ENCODE peak calls at places on chromosomes 1 and 21, in seven cellular contexts. C is tibial nerve, X is A549, Z is NB4, B is heart left ventricle, O is HCT116, Y is uterus. A is an unnamed sample.

GRCh38 chr1:245805503-245805902 is 650.7 kb downstream of the KIF26B start:
- DNase-seq in O (no peak), Y (no peak), Z (no peak), C (no peak), X (no peak), B (no peak), A (no peak)

GRCh38 chr1:29236743-29236992 is 346 bp downstream of the PTPRU start:
- DNase-seq in B (no peak), O (no peak), Z (no peak), Y (peak), C (no peak), X (peak), A (no peak)

GRCh38 chr21:45408811-45409261 is 3.9 kb downstream of the COL18A1 start:
- DNase-seq in Z (no peak), C (no peak), B (peak), Y (no peak), X (no peak), O (no peak), A (no peak)

GRCh38 chr1:75791022-75791421 is 5.0 kb downstream of the RABGGTB start:
- DNase-seq in C (no peak), O (no peak), Z (no peak), X (no peak), B (no peak), Y (no peak), A (no peak)

GRCh38 chr1:33126411-33127000 is 45.6 kb downstream of the AZIN2 start:
- DNase-seq in X (no peak), O (no peak), Z (no peak), Y (no peak), B (no peak), C (no peak), A (no peak)

GRCh38 chr1:89781494-89782126 is 39.2 kb upstream of the LRRC8D start:
- DNase-seq in Y (no peak), C (no peak), X (no peak), Z (no peak), O (no peak), B (no peak), A (no peak)

GRCh38 chr1:244664353-244664752 is 11.4 kb downstream of the DESI2 start:
- DNase-seq in O (no peak), C (no peak), X (no peak), Y (no peak), Z (no peak), B (no peak), A (no peak)

GRCh38 chr1:162612606-162613400 is 19.5 kb upstream of the DDR2 start:
- DNase-seq in O (no peak), B (no peak), Y (peak), X (no peak), C (peak), Z (peak), A (no peak)

GRCh38 chr1:15836772-15837669 is 10.5 kb upstream of the SPEN start:
- DNase-seq in C (no peak), X (no peak), Y (peak), O (no peak), B (peak), Z (peak), A (no peak)

GRCh38 chr1:201673912-201674311 is 135.0 kb downstream of the NAV1 start:
- DNase-seq in O (no peak), C (no peak), Y (no peak), X (no peak), Z (no peak), B (no peak), A (no peak)

GRCh38 chr1:229156819-229157218 is 114.1 kb upstream of the RAB4A start:
- DNase-seq in Z (peak), O (peak), X (peak), C (peak), B (no peak), Y (no peak), A (no peak)

GRCh38 chr1:39692152-39693064 is 1.2 kb upstream of the HPCAL4 start:
- DNase-seq in B (no peak), Y (no peak), Z (no peak), X (no peak), C (no peak), O (no peak), A (no peak)

GRCh38 chr1:180257028-180257386 is 26.9 kb downstream of the LHX4 start:
- DNase-seq in Y (no peak), Z (no peak), O (no peak), X (no peak), B (no peak), C (no peak), A (no peak)

GRCh38 chr1:177567393-177567792 is 396.6 kb downstream of the BRINP2 start:
- DNase-seq in C (no peak), X (peak), B (no peak), Z (peak), O (peak), Y (no peak), A (no peak)

GRCh38 chr1:208083016-208083714 is 161.0 kb downstream of the PLXNA2 start:
- DNase-seq in B (no peak), C (no peak), Y (no peak), X (no peak), O (no peak), Z (no peak), A (no peak)

GRCh38 chr1:2791027-2791760 is 10.3 kb downstream of the TTC34 start:
- DNase-seq in Z (no peak), Y (no peak), B (no peak), C (no peak), X (no peak), O (no peak), A (no peak)

GRCh38 chr1:58794585-58794984 is 10.7 kb upstream of the JUN start:
- DNase-seq in C (no peak), O (no peak), Z (no peak), B (no peak), Y (no peak), X (no peak), A (no peak)

GRCh38 chr1:78055565-78056132 is 9.9 kb downstream of the GIPC2 start:
- DNase-seq in Z (no peak), C (no peak), O (no peak), B (no peak), X (no peak), Y (no peak), A (no peak)

GRCh38 chr1:114342376-114342775 is 168.6 kb downstream of the TRIM33 start:
- DNase-seq in Z (peak), Y (no peak), B (no peak), X (no peak), C (no peak), O (no peak), A (no peak)

GRCh38 chr1:87044840-87045239 is 130.4 kb downstream of the HS2ST1 start:
- DNase-seq in C (no peak), Y (no peak), X (no peak), O (no peak), Z (no peak), B (no peak), A (no peak)

GRCh38 chr1:102071451-102071850 is 74.7 kb upstream of the OLFM3 start:
- DNase-seq in B (no peak), Z (no peak), X (no peak), C (no peak), O (no peak), Y (no peak), A (no peak)

GRCh38 chr1:9256332-9256731 is 21.8 kb downstream of the H6PD start:
- DNase-seq in B (no peak), O (no peak), X (no peak), C (no peak), Z (no peak), Y (no peak), A (no peak)

GRCh38 chr1:204760350-204761134 is 75.0 kb upstream of the LRRN2 start:
- DNase-seq in Y (no peak), X (no peak), B (no peak), Z (peak), C (no peak), O (no peak), A (no peak)

GRCh38 chr1:196734006-196734405 is 40.6 kb upstream of the CFHR3 start:
- DNase-seq in C (no peak), B (no peak), Z (no peak), O (no peak), X (no peak), Y (no peak), A (no peak)

GRCh38 chr21:37366488-37367300 is at the start of gene DYRK1A:
- DNase-seq in O (peak), C (peak), B (peak), Y (peak), X (peak), Z (peak), A (peak)
- TF ChIP-seq POLR2A in O (peak), C (peak), B (peak), Y (peak), X (peak), Z (peak), A (peak)

GRCh38 chr1:108194051-108194450 is 6.1 kb downstream of the SLC25A24 start:
- DNase-seq in X (no peak), Z (peak), Y (no peak), C (no peak), B (no peak), O (no peak), A (no peak)

GRCh38 chr1:108201682-108202081 is 1.5 kb upstream of the SLC25A24 start:
- DNase-seq in O (no peak), B (no peak), X (no peak), Z (no peak), C (no peak), Y (no peak), A (no peak)

GRCh38 chr1:108199231-108199657 is 899 bp downstream of the SLC25A24 start:
- DNase-seq in O (peak), Z (peak), C (no peak), B (no peak), X (peak), Y (no peak), A (peak)

GRCh38 chr1:108200627-108201106 is 524 bp upstream of the SLC25A24 start:
- DNase-seq in X (peak), Y (peak), Z (peak), B (peak), O (peak), C (peak), A (peak)

DNA sequence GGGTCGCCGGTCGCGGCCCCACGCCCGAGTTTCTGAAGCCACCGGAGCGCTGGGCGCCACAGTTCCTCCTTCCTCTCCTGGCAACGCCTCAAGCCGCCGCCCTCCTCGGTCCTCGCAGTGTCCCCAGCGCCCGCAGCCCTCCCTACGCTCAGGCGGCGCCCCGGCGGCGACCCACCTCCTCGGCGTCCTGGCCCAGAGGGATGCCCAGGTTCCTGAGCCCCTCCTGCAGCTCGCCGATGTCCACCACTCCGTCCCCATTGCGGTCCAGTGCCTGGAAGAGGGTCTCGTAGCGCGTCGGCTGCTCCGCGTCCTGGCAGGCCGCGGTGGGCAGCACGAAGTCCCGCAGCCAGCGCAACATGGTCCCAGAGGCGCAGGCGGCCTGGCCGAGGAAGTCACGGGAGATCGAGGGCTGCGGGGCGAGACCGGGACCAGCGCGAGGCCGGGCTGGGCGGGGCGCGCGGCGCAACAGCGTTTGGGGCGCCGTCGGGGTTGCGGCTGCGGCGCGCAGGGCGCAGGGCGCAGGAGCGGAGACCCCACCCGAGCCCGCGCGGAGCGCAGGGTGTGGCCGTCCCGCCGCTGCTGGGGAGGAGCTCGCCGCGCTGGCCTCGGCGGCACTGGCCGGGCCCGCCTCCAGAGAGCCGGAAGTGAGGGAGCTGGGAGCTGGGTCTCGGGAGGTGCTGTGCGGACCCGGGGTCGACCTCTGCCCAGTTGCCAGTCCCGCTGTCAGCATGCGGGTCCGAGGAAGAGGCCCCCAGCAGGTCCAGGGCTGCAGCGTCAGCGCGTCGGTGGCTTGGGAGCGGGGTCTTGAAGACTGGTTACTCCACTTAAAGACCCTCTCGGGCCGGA is at the start of gene SLC25A24:
- DNase-seq in X (peak), O (peak), Z (peak), Y (peak), C (peak), B (peak), A (peak)
- TF ChIP-seq POLR2A in X (peak), O (peak), Z (peak), Y (no peak), C (no peak), B (no peak), A (peak)

GRCh38 chr1:193062698-193063463 is 3.5 kb downstream of the RO60 start:
- DNase-seq in O (no peak), B (no peak), X (no peak), Y (no peak), Z (no peak), C (no peak), A (no peak)

GRCh38 chr1:193058529-193059281 is 455 bp downstream of the UCHL5 start:
- DNase-seq in X (peak), Z (peak), C (peak), O (no peak), Y (peak), B (peak), A (no peak)

GRCh38 chr1:193054169-193054675 is 4.9 kb downstream of the UCHL5 start:
- DNase-seq in B (no peak), X (no peak), O (no peak), C (no peak), Y (no peak), Z (no peak), A (no peak)

GRCh38 chr1:193060938-193061337 is 1.5 kb downstream of the RO60 start:
- DNase-seq in Z (peak), B (no peak), C (no peak), Y (no peak), X (no peak), O (no peak), A (no peak)

GRCh38 chr1:193059282-193060225 is at the start of the genes RO60 and UCHL5:
- DNase-seq in Y (peak), Z (peak), C (peak), X (peak), B (peak), O (peak), A (peak)
- TF ChIP-seq POLR2A in Y (peak), Z (peak), C (peak), X (peak), B (peak), O (peak), A (peak)

GRCh38 chr1:23555949-23556640 is 3.2 kb downstream of the ID3 start:
- DNase-seq in Z (no peak), X (peak), O (peak), B (no peak), Y (no peak), C (no peak), A (no peak)
- TF ChIP-seq POLR2A in Z (no peak), X (peak), O (no peak), B (no peak), Y (no peak), C (no peak), A (peak)

GRCh38 chr1:107559881-107560280 is 405.1 kb downstream of the VAV3 start:
- DNase-seq in B (no peak), C (no peak), O (no peak), X (no peak), Y (no peak), Z (peak), A (no peak)
- TF ChIP-seq POLR2A in B (no peak), C (no peak), O (no peak), X (no peak), Y (no peak), Z (no peak), A (no peak)

A was measured in H54.